ENCODE peak calls at places on chromosomes 13 and 19, in six cellular contexts. G, C, W, N, M and S are unnamed samples.

GRCh38 chr19:38734426-38735256 is 9.6 kb downstream of the CAPN12 start:
- DNase-seq in M (peak), W (peak), C (no peak), N (peak), G (no peak), S (peak)

GRCh38 chr13:109938255-109938936 is 152.0 kb upstream of the IRS2 start:
- DNase-seq in W (no peak), G (no peak), M (no peak), N (no peak), C (peak), S (no peak)

GRCh38 chr13:71758823-71759222 is 108.2 kb downstream of the DACH1 start:
- DNase-seq in G (no peak), N (no peak), M (no peak), W (no peak), C (no peak), S (no peak)

GRCh38 chr19:31334101-31334848 is 15.0 kb downstream of the TSHZ3 start:
- DNase-seq in C (no peak), M (no peak), W (no peak), G (no peak), N (no peak), S (no peak)

GRCh38 chr13:74062933-74063332 is 71.3 kb downstream of the KLF12 start:
- DNase-seq in G (no peak), M (no peak), N (peak), W (no peak), C (peak), S (no peak)

GRCh38 chr13:98144501-98145350 is 1.8 kb downstream of the FARP1 start:
- DNase-seq in N (no peak), W (no peak), M (no peak), C (no peak), G (no peak), S (no peak)

GRCh38 chr13:112894673-112895481 is 74.1 kb upstream of the MCF2L start:
- DNase-seq in C (no peak), W (no peak), M (no peak), N (peak), G (no peak), S (no peak)

GRCh38 chr13:28704919-28705318 is 13.9 kb downstream of the SLC46A3 start:
- DNase-seq in W (no peak), N (no peak), C (no peak), G (no peak), M (no peak), S (no peak)

GRCh38 chr19:44582581-44583265 is 30.6 kb upstream of the IGSF23 start:
- DNase-seq in G (no peak), M (peak), W (no peak), C (no peak), N (no peak), S (peak)

GRCh38 chr19:7287716-7288115 is 6.5 kb downstream of the INSR start:
- DNase-seq in N (no peak), M (no peak), G (no peak), W (no peak), C (no peak), S (no peak)

GRCh38 chr13:43411741-43412140 is 375.0 kb downstream of the ENOX1 start:
- DNase-seq in N (peak), M (no peak), W (no peak), G (no peak), C (no peak), S (no peak)

GRCh38 chr13:99435116-99435515 is 66.2 kb upstream of the TM9SF2 start:
- DNase-seq in C (no peak), M (no peak), W (no peak), G (no peak), N (no peak), S (no peak)

GRCh38 chr13:46578590-46578975 is 25.6 kb downstream of the LRCH1 start:
- DNase-seq in W (no peak), C (no peak), M (no peak), G (no peak), N (no peak), S (no peak)

GRCh38 chr19:21532904-21533303 is 27.5 kb downstream of the ZNF429 start:
- DNase-seq in M (no peak), W (no peak), G (no peak), C (no peak), N (no peak), S (no peak)

GRCh38 chr13:112160558-112160957 is 93.6 kb downstream of the SOX1 start:
- DNase-seq in M (no peak), W (no peak), G (no peak), C (no peak), N (no peak), S (no peak)

GRCh38 chr13:52356327-52356726 is 49.6 kb downstream of the THSD1 start:
- DNase-seq in M (no peak), G (no peak), W (no peak), C (no peak), N (no peak), S (peak)

GRCh38 chr19:15423130-15423529 is 4.3 kb upstream of the AKAP8L start:
- DNase-seq in N (peak), W (no peak), M (no peak), C (no peak), G (no peak), S (no peak)

GRCh38 chr19:21127898-21128297 is 13.9 kb upstream of the ZNF431 start:
- DNase-seq in N (no peak), G (no peak), W (no peak), C (no peak), M (no peak), S (no peak)

GRCh38 chr13:105144936-105145335 is 1390.5 kb downstream of the EFNB2 start:
- DNase-seq in G (no peak), C (no peak), N (no peak), W (no peak), M (no peak), S (no peak)

GRCh38 chr19:49363265-49364082 is at the start of gene DKKL1:
- DNase-seq in N (peak), W (peak), M (peak), C (peak), G (peak), S (peak)
- TF ChIP-seq POLR2A in N (no peak), W (peak), M (peak), C (no peak), G (no peak), S (no peak)

GRCh38 chr13:41722684-41723083 is 238.2 kb downstream of the VWA8 start:
- DNase-seq in C (no peak), W (no peak), N (no peak), M (no peak), G (no peak), S (no peak)

GRCh38 chr13:41723136-41723535 is 237.8 kb downstream of the VWA8 start:
- DNase-seq in M (no peak), G (no peak), N (no peak), W (no peak), C (no peak), S (no peak)

GRCh38 chr13:41716236-41716635 is 244.7 kb downstream of the VWA8 start:
- DNase-seq in G (no peak), M (no peak), W (no peak), C (no peak), N (no peak), S (no peak)

GRCh38 chr13:41720839-41721561 is 239.9 kb downstream of the VWA8 start:
- DNase-seq in N (no peak), M (no peak), W (no peak), G (no peak), C (no peak), S (no peak)
- TF ChIP-seq POLR2A in N (no peak), M (no peak), W (no peak), G (no peak), C (no peak), S (no peak)

GRCh38 chr19:10420444-10421239 is at the start of gene PDE4A:
- DNase-seq in G (no peak), N (no peak), M (peak), C (no peak), W (no peak), S (no peak)
- TF ChIP-seq POLR2A in G (no peak), N (no peak), M (no peak), C (no peak), W (no peak), S (no peak)

GRCh38 chr19:18373892-18374629 is 11.9 kb upstream of the GDF15 start:
- DNase-seq in G (peak), M (peak), W (peak), N (peak), C (peak), S (peak)
- TF ChIP-seq POLR2A in G (no peak), M (no peak), W (no peak), N (no peak), C (peak), S (no peak)

GRCh38 chr19:43501661-43502418 is 2.7 kb downstream of the PHLDB3 start:
- DNase-seq in W (no peak), C (no peak), N (no peak), M (no peak), G (no peak), S (no peak)

GRCh38 chr19:43504426-43505185 is at the start of gene PHLDB3:
- DNase-seq in C (no peak), G (no peak), W (peak), N (peak), M (no peak), S (peak)

GRCh38 chr19:43505186-43505456 is 575 bp upstream of the PHLDB3 start:
- DNase-seq in W (no peak), G (no peak), M (no peak), N (no peak), C (no peak), S (no peak)

GRCh38 chr19:43502419-43502976 is 2.0 kb downstream of the PHLDB3 start:
- DNase-seq in M (no peak), W (no peak), G (no peak), N (no peak), C (no peak), S (no peak)

GRCh38 chr19:43503501-43504425 is 783 bp downstream of the PHLDB3 start:
- DNase-seq in W (peak), C (peak), N (peak), M (peak), G (peak), S (peak)
- TF ChIP-seq POLR2A in W (no peak), C (no peak), N (no peak), M (no peak), G (peak), S (peak)

GRCh38 chr19:51926784-51927741 is at the start of gene ZNF613:
- DNase-seq in W (peak), N (peak), M (peak), G (peak), C (peak), S (peak)
- TF ChIP-seq POLR2A in W (no peak), N (no peak), M (no peak), G (no peak), C (no peak), S (peak)

GRCh38 chr13:51243227-51243626 is 21.0 kb downstream of the FAM124A start:
- DNase-seq in C (no peak), N (no peak), M (no peak), W (no peak), G (no peak), S (no peak)

GRCh38 chr13:51243832-51244231 is 21.6 kb downstream of the FAM124A start:
- DNase-seq in G (no peak), M (no peak), N (no peak), W (no peak), C (no peak), S (no peak)

GRCh38 chr13:51245583-51245982 is 23.4 kb downstream of the FAM124A start:
- DNase-seq in G (no peak), N (no peak), C (no peak), W (no peak), M (no peak), S (no peak)

GRCh38 chr13:51246005-51246404 is 23.8 kb downstream of the FAM124A start:
- DNase-seq in M (no peak), G (no peak), N (no peak), C (no peak), W (no peak), S (no peak)

GRCh38 chr13:51244637-51245405 is 22.6 kb downstream of the FAM124A start:
- DNase-seq in C (no peak), G (no peak), M (no peak), W (no peak), N (no peak), S (no peak)
- TF ChIP-seq POLR2A in C (no peak), G (no peak), M (no peak), W (no peak), N (no peak), S (no peak)

DNA sequence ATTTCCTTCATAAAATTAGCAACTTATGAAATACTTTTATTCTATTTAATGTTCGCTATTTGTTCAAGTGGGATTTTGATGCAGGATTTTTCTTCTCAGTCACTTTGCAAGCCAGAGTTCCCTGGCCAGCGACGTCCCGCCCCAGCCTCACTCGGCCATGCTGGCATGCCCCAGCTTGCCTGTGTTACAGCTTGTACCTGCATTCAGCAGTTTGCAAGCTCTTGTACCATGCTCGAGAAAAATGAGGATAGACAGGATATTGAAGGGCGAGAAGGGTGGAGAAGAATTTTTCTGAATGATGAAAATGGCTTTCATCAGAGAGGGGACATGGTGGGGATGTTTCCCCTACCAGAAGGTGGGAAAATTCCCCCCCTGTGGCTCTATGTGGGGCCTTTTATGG is 2180.2 kb upstream of the PCDH20 start:
- DNase-seq in N (no peak), W (no peak), G (no peak), M (no peak), C (no peak), S (no peak)
- TF ChIP-seq POLR2A in N (no peak), W (no peak), G (no peak), M (no peak), C (no peak), S (no peak)